ENCODE peak calls at places on chromosomes 12 and 14, in nine cellular contexts. B, U, F, K, Z, M, W, P and D are unnamed samples. For H3K9me3, the result is how much of the 10 kb centered on the place peaks cover.

GRCh38 chr12:127729381-127729780 is 537.6 kb upstream of the TMEM132C start:
- DNase-seq in B (no peak), U (no peak), F (no peak), K (no peak), Z (no peak), M (no peak), W (no peak), P (no peak), D (no peak)

GRCh38 chr12:52233462-52234141 is 559 bp downstream of the KRT7 start:
- DNase-seq in B (no peak), U (no peak), F (no peak), K (no peak), Z (no peak), M (no peak), W (no peak), P (no peak), D (no peak)

GRCh38 chr12:13171921-13172859 is 24.3 kb upstream of the EMP1 start:
- DNase-seq in B (peak), U (no peak), F (no peak), K (no peak), Z (no peak), M (no peak), W (no peak), P (no peak), D (no peak)

GRCh38 chr12:26031814-26032213 is 73.3 kb downstream of the RASSF8 start:
- DNase-seq in B (no peak), U (no peak), F (no peak), K (no peak), Z (no peak), M (no peak), W (no peak), P (no peak), D (no peak)

GRCh38 chr12:13386269-13387039 is 189.9 kb downstream of the EMP1 start:
- DNase-seq in B (no peak), U (no peak), F (no peak), K (no peak), Z (no peak), M (no peak), W (no peak), P (no peak), D (no peak)

GRCh38 chr14:104689620-104690265 is 325 bp downstream of the INF2 start:
- DNase-seq in B (no peak), U (no peak), F (no peak), K (no peak), Z (no peak), M (no peak), W (no peak), P (no peak), D (no peak)

GRCh38 chr12:102753802-102754201 is 163.2 kb downstream of the PAH start:
- DNase-seq in B (no peak), U (no peak), F (no peak), K (no peak), Z (no peak), M (no peak), W (no peak), P (no peak), D (no peak)

GRCh38 chr14:36313898-36314297 is 6.5 kb downstream of the MBIP start:
- DNase-seq in B (no peak), U (no peak), F (no peak), K (no peak), Z (no peak), M (no peak), W (no peak), P (no peak), D (no peak)

GRCh38 chr14:104800600-104801283 is at the start of gene ZBTB42:
- DNase-seq in B (peak), U (peak), F (no peak), K (no peak), Z (peak), M (no peak), W (peak), P (peak), D (no peak)

GRCh38 chr14:75041613-75042012 is 9.7 kb downstream of the MLH3 start:
- DNase-seq in B (no peak), U (no peak), F (no peak), K (no peak), Z (peak), M (no peak), W (no peak), P (no peak), D (no peak)

GRCh38 chr14:39395555-39396254 is 36.5 kb downstream of the FBXO33 start:
- DNase-seq in B (no peak), U (no peak), F (no peak), K (no peak), Z (no peak), M (no peak), W (no peak), P (no peak), D (no peak)

GRCh38 chr14:70098257-70098809 is 90.4 kb downstream of the SLC8A3 start:
- DNase-seq in B (no peak), U (no peak), F (no peak), K (no peak), Z (no peak), M (no peak), W (no peak), P (no peak), D (no peak)

GRCh38 chr12:93918262-93918661 is 230.1 kb upstream of the PLXNC1 start:
- DNase-seq in B (no peak), U (no peak), F (no peak), K (no peak), Z (no peak), M (no peak), W (no peak), P (no peak), D (no peak)

GRCh38 chr12:104680506-104680905 is 223.8 kb downstream of the CHST11 start:
- DNase-seq in B (no peak), U (no peak), F (no peak), K (no peak), Z (no peak), M (no peak), W (no peak), P (no peak), D (no peak)

GRCh38 chr12:130872179-130873096 is 572 bp downstream of the RAN start:
- DNase-seq in B (peak), U (peak), F (no peak), K (no peak), Z (peak), M (peak), W (no peak), P (peak), D (no peak)

GRCh38 chr12:101480849-101481248 is 5.7 kb downstream of the SPIC start:
- DNase-seq in B (no peak), U (no peak), F (no peak), K (no peak), Z (no peak), M (no peak), W (no peak), P (no peak), D (no peak)

GRCh38 chr12:84272324-84272723 is 640.3 kb downstream of the SLC6A15 start:
- DNase-seq in B (no peak), U (no peak), F (no peak), K (no peak), Z (no peak), M (no peak), W (no peak), P (no peak), D (no peak)

DNA sequence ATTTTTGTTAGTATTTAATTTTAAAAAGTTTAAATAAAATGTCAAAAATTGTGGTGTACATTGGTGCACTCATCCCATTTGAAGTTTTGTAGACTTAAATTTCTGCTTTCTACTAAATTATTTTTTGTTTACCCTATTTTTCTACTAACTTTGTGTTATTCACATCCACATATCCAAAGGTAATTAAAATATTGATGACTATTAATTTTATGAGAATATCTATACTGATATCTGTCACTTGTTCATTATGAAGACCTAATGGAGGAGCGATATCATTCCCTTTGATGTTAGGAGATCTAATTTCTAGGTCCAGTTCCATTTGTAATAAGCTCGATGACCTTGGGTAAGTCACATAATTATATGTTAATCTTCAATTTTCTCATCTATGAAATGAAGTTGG is 325.7 kb upstream of the STXBP6 start:
- DNase-seq in B (no peak), U (no peak), F (no peak), K (no peak), Z (no peak), M (no peak), W (no peak), P (no peak), D (no peak)
- H3K9me3 ChIP-seq in B (under half), U (under half), F (under half), K (under half), Z (under half), M (under half), W (under half), P (under half), D (under half)

GRCh38 chr12:8846305-8846704 is 23.9 kb downstream of the A2ML1 start:
- DNase-seq in B (no peak), U (no peak), F (no peak), K (no peak), Z (no peak), M (no peak), W (no peak), P (no peak), D (no peak)

GRCh38 chr12:8841778-8842177 is 19.4 kb downstream of the A2ML1 start:
- DNase-seq in B (no peak), U (no peak), F (no peak), K (no peak), Z (no peak), M (no peak), W (no peak), P (no peak), D (no peak)

GRCh38 chr12:8844665-8845064 is 22.2 kb downstream of the A2ML1 start:
- DNase-seq in B (peak), U (no peak), F (no peak), K (no peak), Z (peak), M (no peak), W (no peak), P (peak), D (no peak)

GRCh38 chr12:8837291-8837690 is 14.9 kb downstream of the A2ML1 start:
- DNase-seq in B (no peak), U (no peak), F (no peak), K (no peak), Z (no peak), M (no peak), W (no peak), P (no peak), D (no peak)

GRCh38 chr12:8840938-8841633 is 18.7 kb downstream of the A2ML1 start:
- DNase-seq in B (no peak), U (no peak), F (no peak), K (no peak), Z (no peak), M (no peak), W (no peak), P (no peak), D (no peak)
- H3K4me3 ChIP-seq in B (no peak), U (no peak), F (no peak), K (no peak), Z (no peak), M (no peak), W (no peak), P (no peak), D (no peak)

DNA sequence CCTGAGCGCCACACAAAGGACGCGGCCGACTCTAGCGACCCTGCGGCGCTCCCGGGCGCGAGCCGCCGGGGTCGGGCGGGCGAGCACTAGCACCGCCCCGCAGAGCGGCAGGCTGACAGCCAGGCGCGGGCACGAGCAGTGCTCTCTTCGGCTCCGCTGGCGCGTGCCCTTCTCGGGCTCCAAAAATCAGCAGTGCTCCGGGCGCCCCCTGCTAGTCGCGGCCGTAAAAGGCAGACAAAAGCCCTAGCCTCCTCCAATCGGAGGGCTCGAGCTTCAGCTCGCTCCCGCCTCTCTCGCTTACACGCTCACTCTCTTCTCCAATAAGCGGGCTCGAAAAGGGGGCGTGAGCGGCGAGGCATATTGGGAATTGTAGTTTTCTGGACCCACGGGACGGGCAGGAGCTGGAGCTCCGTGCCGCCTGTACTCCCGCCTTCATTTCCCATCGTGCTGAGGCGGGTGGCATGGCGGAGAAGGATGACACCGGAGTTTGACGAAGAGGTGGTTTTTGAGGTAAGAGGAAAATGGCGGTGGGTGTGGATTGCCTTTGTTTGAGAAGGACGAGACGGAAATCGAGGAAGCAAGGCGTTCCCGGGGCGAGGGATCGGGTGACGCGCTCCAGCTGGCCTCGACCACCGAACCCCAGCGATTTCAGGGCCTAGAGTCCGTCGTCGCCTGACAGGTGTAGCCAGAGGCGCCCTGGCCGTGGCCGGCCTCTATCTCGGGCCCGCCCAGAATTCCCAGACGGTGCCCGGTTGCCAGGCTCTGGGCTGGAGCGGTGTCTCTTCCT is at the start of the genes FGD6 and VEZT:
- DNase-seq in B (peak), U (peak), F (peak), K (peak), Z (peak), M (peak), W (peak), P (peak), D (peak)
- TF ChIP-seq CTCF in B (peak), U (peak), F (no peak), K (peak), Z (peak), M (peak), W (peak), P (peak), D (peak)

DNA sequence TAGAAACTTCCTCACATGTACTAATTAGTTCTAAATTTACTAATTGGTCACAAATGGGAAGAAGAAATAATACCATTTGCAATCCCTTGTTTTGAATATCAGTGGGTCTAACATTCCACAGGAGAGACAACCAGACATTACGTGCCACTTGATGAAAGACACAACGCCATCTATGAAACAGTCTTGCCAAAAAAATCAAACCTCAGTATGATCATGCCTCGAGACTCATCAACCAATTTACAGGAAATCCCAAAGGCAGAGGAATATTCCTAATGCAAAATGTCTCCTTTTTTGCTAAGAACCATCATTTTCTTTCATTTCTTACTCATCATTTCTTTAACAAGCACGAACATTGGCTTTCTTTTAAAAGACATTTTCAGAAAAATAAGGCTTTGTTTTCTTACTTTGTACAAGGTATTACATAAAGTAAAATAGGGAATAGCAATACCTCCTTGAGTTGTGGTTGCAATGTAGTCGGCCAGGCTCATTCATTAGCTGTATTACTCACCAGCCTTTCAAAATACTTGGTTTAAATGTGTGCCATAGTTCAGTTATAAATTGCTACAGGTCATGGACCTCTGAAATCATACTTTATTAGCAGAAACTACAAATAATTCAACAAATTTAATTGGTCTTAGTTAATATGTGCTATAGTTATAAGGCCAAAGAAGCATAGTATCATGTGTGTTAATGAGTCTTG is 436.2 kb upstream of the FLRT2 start:
- DNase-seq in B (no peak), U (no peak), F (no peak), K (no peak), Z (no peak), M (no peak), W (no peak), P (no peak), D (no peak)
- H3K9me3 ChIP-seq in B (under half), U (under half), F (under half), K (under half), Z (under half), M (under half), W (under half), P (under half), D (under half)

GRCh38 chr12:57935839-57936512 is 5.4 kb upstream of the ATP23 start:
- DNase-seq in B (peak), U (peak), F (no peak), K (peak), Z (peak), M (peak), W (peak), P (peak), D (peak)

GRCh38 chr12:57940052-57940914 is 1.1 kb upstream of the ATP23 start:
- DNase-seq in B (no peak), U (no peak), F (no peak), K (no peak), Z (peak), M (no peak), W (no peak), P (no peak), D (no peak)

GRCh38 chr12:57936513-57936883 is 4.9 kb upstream of the ATP23 start:
- DNase-seq in B (no peak), U (no peak), F (no peak), K (no peak), Z (no peak), M (no peak), W (no peak), P (no peak), D (no peak)

GRCh38 chr12:57939291-57939690 is 2.1 kb upstream of the ATP23 start:
- DNase-seq in B (no peak), U (no peak), F (no peak), K (no peak), Z (no peak), M (no peak), W (no peak), P (no peak), D (no peak)

GRCh38 chr12:57934804-57935203 is 6.6 kb upstream of the ATP23 start:
- DNase-seq in B (no peak), U (no peak), F (no peak), K (no peak), Z (no peak), M (no peak), W (no peak), P (no peak), D (no peak)
- H3K4me3 ChIP-seq in B (no peak), U (no peak), F (no peak), K (no peak), Z (no peak), M (no peak), W (no peak), P (no peak), D (no peak)

GRCh38 chr14:23005861-23006534 is 3.9 kb downstream of the C14orf93 start:
- DNase-seq in B (no peak), U (no peak), F (no peak), K (no peak), Z (no peak), M (no peak), W (no peak), P (no peak), D (no peak)

GRCh38 chr14:23008836-23009235 is 1.1 kb downstream of the C14orf93 start:
- DNase-seq in B (no peak), U (no peak), F (no peak), K (no peak), Z (no peak), M (no peak), W (no peak), P (no peak), D (no peak)

GRCh38 chr14:23009483-23009938 is 432 bp downstream of the C14orf93 start:
- DNase-seq in B (no peak), U (no peak), F (no peak), K (no peak), Z (no peak), M (no peak), W (no peak), P (no peak), D (no peak)

GRCh38 chr14:23005451-23005850 is 4.5 kb downstream of the C14orf93 start:
- DNase-seq in B (no peak), U (no peak), F (no peak), K (no peak), Z (no peak), M (no peak), W (no peak), P (no peak), D (no peak)

GRCh38 chr14:23006544-23007419 is 3.2 kb downstream of the C14orf93 start:
- DNase-seq in B (peak), U (peak), F (no peak), K (peak), Z (peak), M (peak), W (peak), P (peak), D (peak)
- TF ChIP-seq CTCF in B (no peak), U (peak), F (no peak), K (peak), Z (no peak), M (peak), W (no peak), P (peak), D (peak)

GRCh38 chr12:34303091-34303870 is 281.0 kb downstream of the ALG10 start:
- DNase-seq in B (no peak), U (peak), F (no peak), K (no peak), Z (no peak), M (no peak), W (no peak), P (no peak), D (no peak)

GRCh38 chr12:34305176-34305575 is 282.9 kb downstream of the ALG10 start:
- DNase-seq in B (no peak), U (no peak), F (no peak), K (no peak), Z (no peak), M (no peak), W (no peak), P (no peak), D (no peak)

GRCh38 chr12:34302131-34302885 is 280.0 kb downstream of the ALG10 start:
- DNase-seq in B (no peak), U (peak), F (no peak), K (no peak), Z (no peak), M (no peak), W (no peak), P (no peak), D (no peak)

GRCh38 chr12:34304546-34304945 is 282.2 kb downstream of the ALG10 start:
- DNase-seq in B (no peak), U (no peak), F (no peak), K (no peak), Z (no peak), M (no peak), W (no peak), P (no peak), D (no peak)

GRCh38 chr12:34304001-34304400 is 281.7 kb downstream of the ALG10 start:
- DNase-seq in B (no peak), U (no peak), F (no peak), K (no peak), Z (no peak), M (no peak), W (no peak), P (no peak), D (no peak)
- H3K9me3 ChIP-seq in B (under half), U (under half), F (under half), K (under half), Z (under half), M (under half), W (under half), P (under half), D (under half)

GRCh38 chr14:50060871-50061663 is 55.3 kb downstream of the VCPKMT start:
- DNase-seq in B (peak), U (no peak), F (no peak), K (peak), Z (peak), M (peak), W (no peak), P (peak), D (peak)
- H3K4me3 ChIP-seq in B (no peak), U (no peak), F (no peak), K (peak), Z (no peak), M (no peak), W (peak), P (peak), D (peak)